ENCODE peak calls at places on chromosomes 7 and 10, in four cellular contexts. J is endothelial cell of umbilical vein, S is Karpas-422, E is neuronal stem cell. D is an unnamed sample.

GRCh38 chr7:149458235-149458634 is 2.6 kb downstream of the ZNF777 start:
- DNase-seq in J (no peak), S (no peak), E (peak), D (no peak)

GRCh38 chr7:67523706-67524105 is 527.1 kb downstream of the TYW1 start:
- DNase-seq in J (no peak), S (peak), E (no peak), D (no peak)

GRCh38 chr10:63711866-63712716 is 190.9 kb downstream of the REEP3 start:
- DNase-seq in J (peak), S (no peak), E (no peak), D (peak)

GRCh38 chr7:108109216-108109908 is 20.8 kb downstream of the LAMB4 start:
- DNase-seq in J (peak), S (peak), E (no peak), D (no peak)

GRCh38 chr10:101840102-101840684 is 3.4 kb downstream of the KCNIP2 start:
- DNase-seq in J (no peak), S (peak), E (no peak), D (no peak)

GRCh38 chr7:11427686-11428273 is 404.2 kb downstream of the THSD7A start:
- DNase-seq in J (peak), S (peak), E (peak), D (no peak)

GRCh38 chr10:101840741-101841453 is 2.7 kb downstream of the KCNIP2 start:
- DNase-seq in J (peak), S (peak), E (peak), D (peak)

GRCh38 chr7:44322631-44323363 is 2.6 kb downstream of the CAMK2B start:
- DNase-seq in J (no peak), S (no peak), E (no peak), D (no peak)

GRCh38 chr10:9222917-9223316 is 1168.4 kb downstream of the GATA3 start:
- DNase-seq in J (no peak), S (no peak), E (no peak), D (no peak)

GRCh38 chr7:124462249-124462648 is 303.3 kb downstream of the GPR37 start:
- DNase-seq in J (no peak), S (no peak), E (no peak), D (no peak)

GRCh38 chr7:124800386-124800785 is 34.8 kb upstream of the GPR37 start:
- DNase-seq in J (no peak), S (no peak), E (no peak), D (no peak)

GRCh38 chr10:77554996-77555397 is 82.6 kb downstream of the KCNMA1 start:
- DNase-seq in J (no peak), S (no peak), E (no peak), D (no peak)

GRCh38 chr10:53477313-53477675 is 704.7 kb upstream of the MBL2 start:
- DNase-seq in J (no peak), S (no peak), E (no peak), D (no peak)

GRCh38 chr7:74092321-74092963 is 8.8 kb downstream of the LIMK1 start:
- DNase-seq in J (no peak), S (peak), E (no peak), D (no peak)

GRCh38 chr7:16587785-16588184 is 57.8 kb downstream of the ANKMY2 start:
- DNase-seq in J (no peak), S (no peak), E (no peak), D (no peak)

GRCh38 chr7:37277513-37277912 is 171.2 kb downstream of the ELMO1 start:
- DNase-seq in J (no peak), S (no peak), E (no peak), D (no peak)

GRCh38 chr7:5586279-5586962 is 162.8 kb upstream of the TNRC18 start:
- DNase-seq in J (no peak), S (peak), E (no peak), D (peak)

GRCh38 chr7:100171840-100172239 is 3.4 kb upstream of the GAL3ST4 start:
- DNase-seq in J (no peak), S (no peak), E (no peak), D (no peak)

GRCh38 chr10:24873281-24873683 is 79.1 kb downstream of the PRTFDC1 start:
- DNase-seq in J (no peak), S (no peak), E (no peak), D (peak)

DNA sequence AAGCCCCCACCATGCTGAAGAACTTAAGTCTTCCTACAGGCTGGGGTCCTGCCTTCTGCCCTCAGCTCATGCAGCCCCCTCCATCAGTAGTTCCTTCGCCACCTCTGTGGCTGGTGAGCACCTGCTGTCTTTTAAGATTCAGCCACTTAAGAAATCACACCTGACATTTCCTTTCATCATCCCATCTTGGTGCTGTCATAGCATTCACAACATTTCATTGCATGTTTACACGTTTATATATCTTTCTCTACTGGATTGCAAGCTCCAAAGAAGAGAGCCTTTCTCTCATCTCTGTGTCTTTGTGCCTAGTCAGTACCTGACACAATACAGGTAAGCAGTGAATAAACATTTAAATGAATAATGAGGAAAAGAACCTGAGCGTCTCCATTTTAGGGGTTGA is 38.3 kb downstream of the SND1 start:
- DNase-seq in J (no peak), S (no peak), E (no peak), D (no peak)
- H3K4me2 ChIP-seq in J (no peak), S (no peak), E (no peak), D (no peak)

DNA sequence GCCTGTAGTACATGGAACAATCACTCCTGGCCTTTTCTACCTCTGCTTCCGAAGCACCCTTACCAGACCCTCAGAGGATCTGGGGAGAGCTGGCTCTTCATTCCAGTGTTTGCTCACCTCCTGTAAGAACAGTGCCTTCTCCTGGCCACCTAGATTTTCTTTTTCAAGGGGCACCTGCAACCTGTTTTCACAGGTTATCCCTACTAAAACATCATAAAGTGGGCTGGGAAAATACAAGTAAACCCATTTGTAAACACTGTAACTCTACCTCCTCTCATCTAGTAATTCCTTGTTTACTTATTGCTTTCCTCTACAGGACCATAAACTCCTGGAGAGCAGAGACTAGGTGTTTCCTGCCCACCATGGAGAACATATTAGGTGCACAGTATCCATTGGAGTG is 1.1 kb downstream of the PIK3AP1 start:
- DNase-seq in J (no peak), S (no peak), E (no peak), D (no peak)
- H3K4me3 ChIP-seq in J (no peak), S (peak), E (no peak), D (no peak)

GRCh38 chr7:81074406-81074805 is 155.6 kb upstream of the SEMA3C start:
- DNase-seq in J (no peak), S (no peak), E (no peak), D (no peak)
- H2AFZ ChIP-seq in J (no peak), S (no peak), E (no peak), D (peak)

DNA sequence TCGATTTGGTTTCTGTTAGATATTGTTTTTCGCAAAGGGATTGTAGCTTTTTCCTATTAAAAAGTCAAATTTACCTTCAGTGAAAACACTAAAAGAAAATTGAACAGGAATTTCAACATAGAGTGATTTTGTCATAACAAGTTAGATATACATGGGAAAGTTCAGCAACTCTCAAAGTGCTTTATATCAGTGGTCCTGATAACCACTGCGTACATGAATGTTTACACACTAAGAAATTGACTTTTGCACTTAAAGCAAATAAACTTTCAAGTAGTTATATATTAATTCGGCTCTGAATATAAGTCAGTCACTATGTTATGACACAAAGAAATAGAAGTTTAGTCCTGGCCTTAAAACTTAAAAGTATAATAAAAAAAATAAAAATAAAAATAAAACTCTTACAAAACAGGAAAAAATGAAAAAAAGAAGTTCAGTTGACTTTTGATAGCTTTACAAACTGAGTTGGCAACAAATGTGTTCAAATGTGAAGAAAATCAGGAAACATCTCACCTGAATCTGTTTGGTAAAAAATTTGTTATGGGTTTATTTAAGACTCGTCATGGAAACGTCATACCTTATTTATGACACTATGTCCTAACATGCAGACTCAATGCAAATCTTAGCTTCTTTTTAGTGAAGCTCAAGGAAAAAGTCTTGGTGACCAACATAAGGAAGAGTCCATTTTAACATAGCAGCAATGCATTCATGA is 101.1 kb upstream of the DKK1 start:
- DNase-seq in J (no peak), S (no peak), E (no peak), D (no peak)
- H3K4me2 ChIP-seq in J (no peak), S (no peak), E (no peak), D (no peak)

GRCh38 chr10:119306514-119306951 is 99.2 kb downstream of the GRK5 start:
- DNase-seq in J (peak), S (peak), E (no peak), D (peak)
- H3K4me3 ChIP-seq in J (no peak), S (peak), E (no peak), D (peak)

D was measured in PC-9.